ENCODE peak calls at places on chromosomes 7 and 10, in six cellular contexts. Q is endodermal cell, D is GM20000, U is LHCN-M2, I is fibroblast of lung, G is AG10803. H is an unnamed sample.

GRCh38 chr10:123148414-123149161 is 652 bp downstream of the HMX2 start:
- DNase-seq in G (no peak), I (no peak), D (peak; percentile 71), U (no peak), Q (peak; percentile 85), H (peak; percentile 40)

GRCh38 chr7:51316666-51317581 is at the start of gene COBL:
- DNase-seq in D (peak; percentile 43), I (peak; percentile 8), Q (peak; percentile 89), G (no peak), U (no peak), H (no peak)

GRCh38 chr10:128803790-128804189 is 663.3 kb upstream of the MGMT start:
- DNase-seq in Q (peak; percentile 56), U (no peak), G (no peak), I (no peak), D (no peak), H (no peak)

GRCh38 chr7:29807179-29807841 is 1.0 kb downstream of the WIPF3 start:
- DNase-seq in I (no peak), U (no peak), Q (peak; percentile 86), D (no peak), G (peak; percentile 5), H (no peak)

GRCh38 chr10:120598377-120598776 is 141.3 kb downstream of the PLPP4 start:
- DNase-seq in I (no peak), G (no peak), Q (peak; percentile 74), D (no peak), U (no peak), H (no peak)

GRCh38 chr10:89278034-89278535 is 23.8 kb upstream of the IFIT2 start:
- DNase-seq in U (peak; percentile 97), Q (no peak), I (peak; percentile 97), D (no peak), G (peak; percentile 97), H (peak; percentile 99)

GRCh38 chr10:17059197-17059688 is 70.4 kb downstream of the CUBN start:
- DNase-seq in I (peak; percentile 96), G (peak; percentile 96), U (peak; percentile 89), D (no peak), Q (no peak), H (peak; percentile 82)

GRCh38 chr10:75899816-75900357 is 468.5 kb downstream of the LRMDA start:
- DNase-seq in Q (no peak), I (no peak), D (no peak), G (no peak), U (no peak), H (peak; percentile 46)

GRCh38 chr10:129464251-129464650 is 2.8 kb upstream of the MGMT start:
- DNase-seq in D (no peak), U (no peak), I (no peak), G (no peak), Q (peak; percentile 55), H (no peak)

GRCh38 chr7:25384820-25385560 is 156.7 kb upstream of the NPVF start:
- DNase-seq in G (no peak), Q (no peak), D (no peak), I (no peak), U (no peak), H (no peak)

GRCh38 chr10:22657566-22658190 is 56.7 kb downstream of the PIP4K2A start:
- DNase-seq in Q (no peak), I (peak; percentile 48), G (peak; percentile 40), D (no peak), U (peak; percentile 22), H (no peak)

GRCh38 chr10:129104266-129105045 is 362.6 kb upstream of the MGMT start:
- DNase-seq in I (no peak), D (no peak), U (no peak), Q (no peak), G (no peak), H (no peak)

GRCh38 chr7:6012355-6013104 is 3.5 kb downstream of the AIMP2 start:
- DNase-seq in U (no peak), G (peak; percentile 32), D (no peak), I (no peak), Q (no peak), H (no peak)

GRCh38 chr10:28684986-28685580 is 7.8 kb downstream of the BAMBI start:
- DNase-seq in Q (no peak), I (no peak), D (no peak), G (no peak), U (no peak), H (peak; percentile 28)

GRCh38 chr10:34916368-34916767 is 101.3 kb upstream of the PARD3 start:
- DNase-seq in I (peak; percentile 94), G (peak; percentile 91), D (no peak), Q (no peak), U (peak; percentile 86), H (peak; percentile 73)

GRCh38 chr10:126391162-126391880 is 3.0 kb upstream of the ADAM12 start:
- DNase-seq in D (no peak), G (peak; percentile 48), U (no peak), Q (no peak), I (peak; percentile 60), H (no peak)

GRCh38 chr10:70956029-70956759 is 67.8 kb upstream of the PCBD1 start:
- DNase-seq in I (no peak), U (no peak), D (no peak), Q (peak; percentile 86), G (no peak), H (no peak)

GRCh38 chr10:32095116-32095733 is 39.0 kb upstream of the KIF5B start:
- DNase-seq in G (no peak), I (no peak), D (no peak), U (peak; percentile 9), Q (no peak), H (peak; percentile 9)

GRCh38 chr10:98619446-98619845 is 172.7 kb upstream of the HPS1 start:
- DNase-seq in D (peak; percentile 17), G (peak; percentile 5), U (no peak), I (no peak), Q (no peak), H (no peak)

GRCh38 chr10:5573968-5574641 is 49.3 kb downstream of the CALML3 start:
- DNase-seq in U (peak; percentile 81), G (no peak), Q (no peak), I (peak; percentile 16), D (no peak), H (no peak)

GRCh38 chr10:63773106-63773505 is 251.9 kb downstream of the REEP3 start:
- DNase-seq in I (no peak), D (no peak), G (no peak), Q (no peak), U (no peak), H (no peak)

GRCh38 chr7:139642283-139642682 is 118.8 kb downstream of the CLEC2L start:
- DNase-seq in Q (no peak), D (no peak), U (no peak), I (no peak), G (no peak), H (no peak)

GRCh38 chr7:141695803-141696289 is 6.1 kb downstream of the DENND11 start:
- DNase-seq in I (no peak), G (no peak), U (no peak), Q (no peak), D (no peak), H (no peak)

GRCh38 chr10:86936661-86937501 is 20.5 kb downstream of the MMRN2 start:
- DNase-seq in G (peak; percentile 57), U (peak; percentile 53), Q (peak; percentile 59), D (no peak), I (peak; percentile 55), H (peak; percentile 64)

GRCh38 chr10:63142136-63142535 is 9.0 kb downstream of the NRBF2 start:
- DNase-seq in G (no peak), Q (no peak), U (no peak), I (no peak), D (no peak), H (no peak)

GRCh38 chr7:152556013-152556412 is 119.9 kb downstream of the XRCC2 start:
- DNase-seq in G (no peak), I (no peak), Q (peak; percentile 62), D (no peak), U (no peak), H (no peak)

GRCh38 chr10:77940627-77941026 is 14.1 kb upstream of the DLG5 start:
- DNase-seq in G (no peak), D (no peak), Q (no peak), I (no peak), U (no peak), H (no peak)

GRCh38 chr7:99579956-99580777 is 17.9 kb upstream of the TMEM225B start:
- DNase-seq in U (peak; percentile 41), D (peak; percentile 32), Q (peak; percentile 91), G (peak; percentile 22), I (peak; percentile 40), H (peak; percentile 49)

GRCh38 chr10:3770611-3771110 is 14.3 kb downstream of the KLF6 start:
- DNase-seq in D (no peak), Q (no peak), G (no peak), I (no peak), U (no peak), H (no peak)

GRCh38 chr7:86926732-86927131 is 132.7 kb downstream of the ELAPOR2 start:
- DNase-seq in U (peak; percentile 56), D (peak; percentile 41), I (peak; percentile 31), Q (peak; percentile 71), G (peak; percentile 73), H (peak; percentile 13)

GRCh38 chr10:121154846-121155245 is 303.7 kb downstream of the WDR11 start:
- DNase-seq in G (no peak), Q (no peak), U (peak; percentile 49), I (peak; percentile 68), D (no peak), H (peak; percentile 38)

H was measured in M059J.